ENCODE peak calls at places on chromosomes 13 and 19, in six cellular contexts. R is esophagus muscularis mucosa, Q is heart left ventricle, T is A549, H is body of pancreas, V is right lobe of liver. I is an unnamed sample.

GRCh38 chr19:2309734-2310362 is 1.9 kb upstream of the LINGO3 start:
- DNase-seq in V (no peak), R (no peak), Q (no peak), H (peak), T (no peak), I (peak)

GRCh38 chr19:52703917-52704316 is 30.9 kb downstream of the ZNF611 start:
- DNase-seq in V (no peak), Q (no peak), T (no peak), H (no peak), R (no peak), I (no peak)

GRCh38 chr13:85985791-85986190 is 186.6 kb upstream of the SLITRK6 start:
- DNase-seq in V (no peak), H (no peak), R (no peak), Q (no peak), T (no peak), I (no peak)

GRCh38 chr13:28743499-28744083 is 24.8 kb upstream of the SLC46A3 start:
- DNase-seq in H (no peak), R (no peak), T (no peak), Q (no peak), V (no peak), I (no peak)

GRCh38 chr19:16908759-16909158 is 20.0 kb downstream of the F2RL3 start:
- DNase-seq in R (no peak), V (no peak), Q (no peak), H (no peak), T (no peak), I (no peak)

GRCh38 chr19:8641908-8642547 is 11.6 kb downstream of the NFILZ start:
- DNase-seq in T (peak), R (no peak), H (no peak), Q (no peak), V (no peak), I (no peak)

GRCh38 chr13:51675877-51676276 is 91.6 kb downstream of the WDFY2 start:
- DNase-seq in T (no peak), H (no peak), V (no peak), R (no peak), Q (no peak), I (no peak)

GRCh38 chr13:100442095-100442832 is 146.3 kb downstream of the GGACT start:
- DNase-seq in Q (no peak), H (no peak), T (no peak), R (no peak), V (no peak), I (no peak)

GRCh38 chr13:70253834-70254233 is 145.6 kb upstream of the KLHL1 start:
- DNase-seq in T (no peak), R (no peak), H (no peak), Q (no peak), V (no peak), I (no peak)

GRCh38 chr13:19836472-19836871 is 27.0 kb downstream of the ZMYM5 start:
- DNase-seq in H (no peak), R (no peak), Q (no peak), T (no peak), V (no peak), I (no peak)

GRCh38 chr19:1264801-1265610 is 4.1 kb upstream of the CIRBP start:
- DNase-seq in R (no peak), T (peak), V (no peak), H (peak), Q (peak), I (no peak)

GRCh38 chr13:79749556-79749955 is 268.6 kb downstream of the NDFIP2 start:
- DNase-seq in V (no peak), H (no peak), R (no peak), Q (no peak), T (no peak), I (no peak)

GRCh38 chr19:10736916-10737551 is 19.2 kb downstream of the DNM2 start:
- DNase-seq in V (no peak), T (no peak), R (no peak), Q (no peak), H (no peak), I (no peak)

DNA sequence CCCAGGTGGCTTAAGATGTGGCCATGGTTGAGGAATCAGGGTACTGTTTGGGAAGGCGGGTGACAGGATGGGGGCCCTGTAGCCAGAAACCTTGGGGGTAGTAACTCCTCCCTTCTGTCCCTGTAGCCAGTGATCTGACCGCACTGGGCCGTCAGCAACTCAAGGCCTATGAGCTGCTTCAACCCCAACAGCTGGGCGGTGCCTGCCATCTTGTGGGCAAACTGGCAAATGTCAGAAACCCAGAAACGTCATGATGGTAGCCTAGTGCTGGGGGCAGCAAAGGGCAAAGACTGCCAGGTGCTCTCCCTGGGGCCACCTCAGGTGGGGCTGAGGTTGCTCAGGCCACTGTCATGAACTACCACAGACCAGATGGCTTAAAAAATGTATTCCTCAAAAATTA is 3.5 kb downstream of the COPE start:
- DNase-seq in V (no peak), H (peak), T (no peak), Q (no peak), R (no peak), I (no peak)
- TF ChIP-seq CTCF in V (peak), H (no peak), T (peak), Q (no peak), R (no peak), I (no peak)

GRCh38 chr19:19485161-19485997 is 30.0 kb downstream of the TSSK6 start:
- DNase-seq in T (no peak), Q (no peak), R (no peak), V (no peak), H (no peak), I (no peak)
- H3K27ac ChIP-seq in T (no peak), Q (no peak), R (no peak), V (no peak), H (no peak), I (no peak)

GRCh38 chr13:110923777-110924638 is 9.1 kb upstream of the ANKRD10 start:
- DNase-seq in Q (no peak), V (no peak), H (no peak), T (no peak), R (no peak), I (no peak)
- TF ChIP-seq POLR2A in Q (no peak), V (no peak), H (no peak), T (no peak), R (no peak), I (no peak)

DNA sequence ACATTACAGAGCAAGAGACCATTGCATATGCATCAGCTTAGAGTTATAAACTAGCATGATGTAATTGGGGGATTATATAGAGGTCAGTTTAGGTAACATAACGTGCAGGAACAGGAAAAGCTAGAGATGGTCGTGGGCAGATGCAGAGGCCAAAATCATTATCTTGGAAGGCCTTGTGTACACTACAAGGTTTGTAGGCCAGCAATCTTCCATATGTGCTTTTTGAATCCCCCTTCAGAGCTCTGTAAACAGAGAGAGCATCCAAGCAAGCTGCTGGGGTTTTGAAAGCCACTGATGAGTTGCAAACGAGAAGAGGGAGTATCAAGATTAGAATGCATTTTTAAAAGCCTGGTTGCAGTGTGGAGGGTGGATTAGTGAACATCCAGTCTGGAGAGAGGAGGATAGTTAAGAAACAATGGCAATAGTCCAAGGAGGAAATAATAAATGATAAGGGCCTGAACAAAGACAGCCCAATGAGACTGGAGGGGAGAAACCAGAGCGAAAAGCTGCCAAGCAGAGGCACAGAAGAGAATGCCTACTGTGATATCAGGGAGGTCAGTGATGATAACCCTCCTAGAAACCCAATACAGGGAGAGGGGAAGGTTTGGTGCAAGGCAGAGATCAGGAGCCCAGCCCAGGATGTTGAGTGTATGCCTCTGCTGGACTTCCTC is 109.6 kb downstream of the ZAR1L start:
- DNase-seq in Q (no peak), V (no peak), R (no peak), H (no peak), T (no peak), I (no peak)
- TF ChIP-seq CTCF in Q (no peak), V (no peak), R (no peak), H (no peak), T (no peak), I (no peak)

I was measured in suprapubic skin.